ENCODE peak calls at places on chromosomes 13 and 19, in ten cellular contexts. G is substantia nigra; J is effector CD4-positive, alpha-beta T cell; P is T-helper 9 cell; X is DMS153; H is AG09309; B is activated B cell treated with CpG ODN at 0.5 μM for 24 hours; I is Daoy; W is AG04450; R is posterior cingulate gyrus. U is an unnamed sample.

GRCh38 chr13:26589754-26590153 is 32.3 kb downstream of the WASF3 start:
- DNase-seq in G (no peak), J (no peak), P (no peak), X (no peak), H (no peak), B (no peak), I (peak), W (no peak), R (no peak), U (no peak)

GRCh38 chr13:80141114-80141849 is 199.6 kb downstream of the SPRY2 start:
- DNase-seq in G (no peak), J (no peak), P (no peak), X (no peak), H (no peak), B (no peak), I (peak), W (peak), R (peak), U (peak)

GRCh38 chr13:64234255-64234654 is 2818.6 kb upstream of the PCDH20 start:
- DNase-seq in G (no peak), J (no peak), P (no peak), X (no peak), H (peak), B (no peak), I (no peak), W (no peak), R (no peak), U (no peak)

GRCh38 chr13:42048625-42049453 is at the start of gene DGKH:
- DNase-seq in G (peak), J (peak), P (peak), X (peak), H (no peak), B (peak), I (peak), W (no peak), R (peak), U (peak)

GRCh38 chr13:98217597-98217996 is 40.5 kb upstream of the RNF113B start:
- DNase-seq in G (no peak), J (no peak), P (no peak), X (no peak), H (no peak), B (no peak), I (no peak), W (no peak), R (no peak), U (no peak)

GRCh38 chr19:34500656-34501120 is 19.1 kb downstream of the WTIP start:
- DNase-seq in G (no peak), J (no peak), P (no peak), X (no peak), H (no peak), B (no peak), I (no peak), W (no peak), R (no peak), U (no peak)

GRCh38 chr19:36847968-36848367 is 2.7 kb upstream of the ZNF345 start:
- DNase-seq in G (no peak), J (no peak), P (no peak), X (no peak), H (no peak), B (no peak), I (no peak), W (no peak), R (no peak), U (no peak)

GRCh38 chr13:58994778-58995177 is 1169.0 kb downstream of the DIAPH3 start:
- DNase-seq in G (no peak), J (no peak), P (no peak), X (peak), H (no peak), B (no peak), I (no peak), W (no peak), R (no peak), U (no peak)

GRCh38 chr19:40414536-40415535 is 1.7 kb upstream of the PRX start:
- DNase-seq in G (no peak), J (no peak), P (no peak), X (no peak), H (no peak), B (no peak), I (no peak), W (no peak), R (no peak), U (no peak)

GRCh38 chr19:54424201-54424600 is 8.9 kb downstream of the TTYH1 start:
- DNase-seq in G (no peak), J (no peak), P (no peak), X (no peak), H (no peak), B (no peak), I (no peak), W (no peak), R (no peak), U (no peak)

GRCh38 chr19:11931051-11931450 is 6.1 kb downstream of the ZNF700 start:
- DNase-seq in G (no peak), J (no peak), P (no peak), X (no peak), H (no peak), B (no peak), I (no peak), W (no peak), R (no peak), U (no peak)

GRCh38 chr13:22285867-22286632 is 615.2 kb downstream of the FGF9 start:
- DNase-seq in G (no peak), J (no peak), P (no peak), X (no peak), H (no peak), B (no peak), I (no peak), W (no peak), R (no peak), U (no peak)

GRCh38 chr13:42420304-42420703 is 148.4 kb downstream of the AKAP11 start:
- DNase-seq in G (no peak), J (no peak), P (no peak), X (no peak), H (no peak), B (no peak), I (no peak), W (no peak), R (no peak), U (no peak)

GRCh38 chr19:32868206-32868950 is 1.2 kb downstream of the SLC7A9 start:
- DNase-seq in G (no peak), J (no peak), P (no peak), X (no peak), H (no peak), B (no peak), I (no peak), W (no peak), R (no peak), U (no peak)

GRCh38 chr13:108031859-108032258 is 183.5 kb downstream of the LIG4 start:
- DNase-seq in G (no peak), J (no peak), P (no peak), X (no peak), H (no peak), B (no peak), I (no peak), W (no peak), R (no peak), U (no peak)

GRCh38 chr13:43303040-43303729 is 279.8 kb downstream of the DNAJC15 start:
- DNase-seq in G (peak), J (no peak), P (no peak), X (peak), H (no peak), B (no peak), I (peak), W (no peak), R (peak), U (peak)

GRCh38 chr13:47650221-47650620 is 350.9 kb downstream of the SUCLA2 start:
- DNase-seq in G (no peak), J (no peak), P (no peak), X (no peak), H (no peak), B (no peak), I (no peak), W (no peak), R (no peak), U (no peak)

GRCh38 chr19:17184381-17184841 is 30.7 kb upstream of the USE1 start:
- DNase-seq in G (no peak), J (peak), P (peak), X (no peak), H (no peak), B (peak), I (no peak), W (no peak), R (no peak), U (no peak)

GRCh38 chr13:107392205-107392604 is 823.1 kb downstream of the LIG4 start:
- DNase-seq in G (no peak), J (no peak), P (no peak), X (no peak), H (no peak), B (no peak), I (no peak), W (no peak), R (no peak), U (no peak)

GRCh38 chr19:55632463-55632834 is 8.1 kb upstream of the ZNF784 start:
- DNase-seq in G (peak), J (peak), P (peak), X (peak), H (peak), B (peak), I (peak), W (peak), R (no peak), U (peak)

GRCh38 chr13:30906411-30906990 is 430 bp downstream of the MEDAG start:
- DNase-seq in G (no peak), J (no peak), P (no peak), X (no peak), H (no peak), B (no peak), I (peak), W (no peak), R (no peak), U (peak)

GRCh38 chr13:42981853-42982252 is 10.2 kb downstream of the EPSTI1 start:
- DNase-seq in G (no peak), J (no peak), P (no peak), X (no peak), H (no peak), B (no peak), I (no peak), W (no peak), R (no peak), U (no peak)

GRCh38 chr13:44156294-44156658 is 217.3 kb upstream of the SERP2 start:
- DNase-seq in G (no peak), J (no peak), P (no peak), X (no peak), H (no peak), B (no peak), I (no peak), W (no peak), R (no peak), U (no peak)

GRCh38 chr13:99063952-99064351 is 86.1 kb upstream of the DOCK9 start:
- DNase-seq in G (no peak), J (no peak), P (no peak), X (no peak), H (no peak), B (no peak), I (no peak), W (no peak), R (no peak), U (no peak)

GRCh38 chr19:16296713-16297112 is 27.9 kb upstream of the KLF2 start:
- DNase-seq in G (no peak), J (no peak), P (no peak), X (no peak), H (no peak), B (no peak), I (peak), W (no peak), R (no peak), U (no peak)

GRCh38 chr19:46186717-46187101 is 38.7 kb downstream of the IGFL2 start:
- DNase-seq in G (no peak), J (no peak), P (no peak), X (no peak), H (no peak), B (no peak), I (no peak), W (no peak), R (no peak), U (no peak)

GRCh38 chr19:17020380-17020779 is 6.2 kb downstream of the CPAMD8 start:
- DNase-seq in G (no peak), J (no peak), P (no peak), X (no peak), H (no peak), B (no peak), I (no peak), W (no peak), R (no peak), U (peak)

GRCh38 chr13:110431851-110432294 is 124.8 kb downstream of the COL4A2 start:
- DNase-seq in G (no peak), J (no peak), P (no peak), X (no peak), H (no peak), B (no peak), I (no peak), W (no peak), R (no peak), U (no peak)

GRCh38 chr19:53980553-53981407 is 10.7 kb upstream of the CACNG6 start:
- DNase-seq in G (no peak), J (no peak), P (no peak), X (no peak), H (no peak), B (no peak), I (peak), W (no peak), R (no peak), U (peak)

GRCh38 chr13:66036024-66036614 is 1194.0 kb downstream of the PCDH9 start:
- DNase-seq in G (no peak), J (no peak), P (no peak), X (peak), H (no peak), B (no peak), I (no peak), W (no peak), R (no peak), U (peak)

U was measured in cardiac muscle cell.